ENCODE peak calls at places on chromosomes 3 and 15, in nine cellular contexts. L, S, F, O, E, K, Y, U and T are unnamed samples.

GRCh38 chr15:63037996-63038720 is 4.4 kb upstream of the TPM1 start:
- DNase-seq in Y (no peak), E (no peak), K (no peak), F (peak; percentile 97), O (no peak), U (no peak), L (no peak), S (no peak), T (no peak)

GRCh38 chr3:194548346-194549321 is 61.8 kb upstream of the ATP13A3 start:
- DNase-seq in O (no peak), S (no peak), K (no peak), U (no peak), Y (no peak), E (no peak), L (peak; percentile 16), F (no peak), T (no peak)

GRCh38 chr3:111864821-111865656 is 6.0 kb downstream of the PHLDB2 start:
- DNase-seq in F (peak; percentile 38), L (no peak), Y (peak; percentile 23), U (no peak), O (no peak), E (no peak), K (no peak), S (no peak), T (no peak)

GRCh38 chr15:35932541-35932940 is 386.6 kb upstream of the DPH6 start:
- DNase-seq in K (no peak), O (no peak), U (no peak), E (no peak), L (no peak), S (no peak), Y (no peak), F (no peak), T (no peak)

GRCh38 chr15:57472861-57473260 is 96.6 kb downstream of the CGNL1 start:
- DNase-seq in O (no peak), K (no peak), S (no peak), F (no peak), L (no peak), Y (no peak), U (no peak), E (no peak), T (no peak)

GRCh38 chr3:140529096-140529495 is 148.8 kb upstream of the TRIM42 start:
- DNase-seq in F (peak; percentile 96), Y (no peak), O (no peak), K (no peak), U (no peak), S (no peak), L (no peak), E (no peak), T (no peak)

GRCh38 chr3:72721696-72722381 is 126.4 kb downstream of the SHQ1 start:
- DNase-seq in S (no peak), U (no peak), K (no peak), O (no peak), Y (no peak), E (no peak), L (no peak), F (no peak), T (no peak)

GRCh38 chr15:83190450-83190849 is 17.2 kb downstream of the HDGFL3 start:
- DNase-seq in U (no peak), O (no peak), K (no peak), S (no peak), L (no peak), E (no peak), F (no peak), Y (no peak), T (no peak)

GRCh38 chr15:68429691-68430470 is 2.1 kb downstream of the ITGA11 start:
- DNase-seq in K (no peak), E (no peak), F (no peak), L (no peak), S (no peak), U (no peak), Y (no peak), O (no peak), T (no peak)

GRCh38 chr3:170699158-170700053 is 113.5 kb upstream of the SLC7A14 start:
- DNase-seq in E (no peak), Y (peak; percentile 7), U (no peak), O (no peak), F (no peak), S (no peak), K (no peak), L (no peak), T (no peak)

GRCh38 chr15:92709064-92709463 is 53.5 kb upstream of the FAM174B start:
- DNase-seq in O (no peak), Y (no peak), E (no peak), F (no peak), K (no peak), U (no peak), L (no peak), S (no peak), T (no peak)

GRCh38 chr3:63467392-63467791 is 185.1 kb upstream of the SNTN start:
- DNase-seq in O (no peak), F (no peak), L (no peak), E (no peak), S (no peak), K (no peak), U (no peak), Y (no peak), T (no peak)

GRCh38 chr15:63572749-63573464 is 24.3 kb upstream of the FBXL22 start:
- DNase-seq in S (no peak), F (no peak), O (no peak), L (no peak), E (no peak), U (no peak), K (no peak), Y (no peak), T (no peak)

GRCh38 chr3:51282931-51283330 is 102.2 kb upstream of the MANF start:
- DNase-seq in L (no peak), U (no peak), O (no peak), E (no peak), S (no peak), Y (no peak), K (no peak), F (peak; percentile 81), T (no peak)

GRCh38 chr15:86653344-86654192 is 573.9 kb downstream of the AGBL1 start:
- DNase-seq in F (no peak), S (no peak), L (no peak), O (no peak), Y (no peak), K (no peak), E (no peak), U (no peak), T (no peak)

DNA sequence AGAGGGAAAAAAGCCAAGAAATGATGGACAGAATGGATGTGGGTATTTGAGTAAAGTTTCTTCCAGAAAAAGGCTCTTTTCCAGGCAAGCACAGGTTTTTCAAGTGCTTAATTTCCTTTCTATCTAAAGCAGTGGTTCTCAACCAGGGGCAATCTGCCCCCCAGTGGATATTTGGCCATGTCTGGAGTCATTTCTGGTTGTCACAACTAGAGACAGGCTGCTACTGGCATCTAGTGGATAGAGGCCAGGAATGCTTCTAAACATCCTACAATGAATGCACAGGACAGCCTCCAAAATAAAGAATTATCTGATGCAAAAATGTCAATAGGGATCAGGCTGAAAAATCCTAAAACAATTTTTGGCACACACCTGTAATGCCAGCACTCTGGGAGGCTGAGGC is 23.9 kb downstream of the SEC22C start:
- DNase-seq in U (no peak), O (no peak), E (peak; percentile 34), F (no peak), K (no peak), S (no peak), Y (no peak), L (no peak), T (no peak)
- TF ChIP-seq CTCF in U (no peak), O (no peak), E (peak; percentile 70), F (no peak), K (no peak), S (no peak), Y (no peak), L (no peak), T (no peak)

DNA sequence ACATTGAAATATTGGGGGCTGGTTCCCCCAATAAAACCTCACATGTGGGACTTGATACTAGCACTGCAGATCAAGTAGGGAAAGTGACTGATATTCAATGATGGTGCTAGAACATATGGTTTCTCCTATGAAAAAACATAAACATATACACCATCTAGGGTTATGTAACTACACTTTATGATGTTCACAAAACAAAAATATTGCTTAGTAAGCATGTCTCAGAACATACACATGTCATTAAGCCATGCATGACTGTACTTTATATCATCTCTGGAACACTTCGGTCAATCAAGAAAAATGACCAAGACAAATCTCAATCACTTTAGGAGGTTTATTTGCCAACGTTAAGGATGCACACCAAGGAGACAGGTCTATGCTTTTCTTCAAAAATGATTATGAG is 57.4 kb downstream of the ZNF717 start:
- DNase-seq in K (no peak), Y (no peak), L (no peak), E (no peak), S (no peak), F (no peak), O (no peak), U (no peak), T (no peak)
- TF ChIP-seq CTCF in K (no peak), Y (no peak), L (no peak), E (no peak), S (no peak), F (no peak), O (no peak), U (no peak), T (no peak)

DNA sequence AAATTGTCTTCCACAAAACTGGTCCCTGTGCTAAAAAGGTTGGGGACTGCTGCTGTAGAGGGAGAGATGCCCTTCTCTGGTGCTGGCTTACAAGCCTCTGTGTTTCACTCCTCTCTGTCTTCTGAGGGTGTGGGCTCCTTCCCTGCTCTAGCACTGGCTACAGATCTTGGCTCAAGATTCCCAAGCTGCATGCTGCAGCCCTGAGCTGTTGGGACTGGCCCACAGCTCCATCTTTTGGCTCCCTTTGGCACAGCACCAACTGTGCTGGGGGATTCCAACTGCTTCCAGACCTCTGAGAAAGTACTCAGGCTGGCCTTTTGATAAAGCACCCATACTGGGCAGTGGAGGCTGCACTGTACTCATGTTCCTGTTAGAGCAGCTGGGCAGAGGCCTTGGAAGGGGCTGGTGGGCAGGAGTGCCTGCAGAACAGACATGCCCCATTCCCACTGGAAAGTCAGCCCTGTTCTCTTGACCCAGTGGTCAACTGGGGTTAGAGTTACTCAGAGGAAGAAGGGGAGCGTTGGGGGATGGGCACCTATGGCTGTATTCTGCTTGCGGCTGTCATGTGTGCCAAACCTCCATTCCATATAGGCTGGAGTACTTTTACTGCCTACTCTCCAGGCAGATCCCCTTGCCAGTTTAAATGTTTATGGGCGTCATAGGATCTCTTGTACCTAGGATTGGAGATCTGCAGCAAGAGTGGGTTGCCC is 55.7 kb downstream of the GALK2 start:
- DNase-seq in S (no peak), K (no peak), Y (no peak), F (peak; percentile 12), L (no peak), O (no peak), E (no peak), U (no peak), T (no peak)
- TF ChIP-seq CTCF in S (no peak), K (no peak), Y (no peak), F (no peak), L (no peak), O (no peak), E (peak; percentile 28), U (no peak), T (no peak)

DNA sequence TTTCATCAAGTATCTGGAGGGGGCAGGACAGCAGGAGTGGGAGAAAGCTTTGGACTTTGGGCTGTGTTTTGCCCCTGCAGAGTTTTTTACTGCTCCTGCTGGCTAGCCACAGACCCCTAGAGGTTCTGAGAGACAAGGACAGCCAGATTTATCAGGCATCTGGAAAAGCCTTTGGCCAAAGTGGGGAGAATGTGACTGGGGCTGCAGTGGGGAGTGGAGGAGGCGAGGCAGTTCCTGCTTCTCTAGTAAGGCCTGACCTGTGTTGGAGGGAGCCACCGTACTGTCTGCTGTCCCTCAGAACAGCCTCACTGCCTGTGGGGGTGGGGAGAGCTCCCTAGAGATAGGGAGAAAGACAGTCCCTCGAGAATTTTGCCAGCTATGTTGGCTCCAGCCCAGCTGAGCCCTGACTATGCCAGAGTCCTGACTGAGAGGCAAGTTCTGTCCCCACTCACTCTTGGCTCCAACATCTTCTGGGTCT is 2.2 kb downstream of the ALPK3 start:
- DNase-seq in O (no peak), L (no peak), K (no peak), F (no peak), U (peak; percentile 82), S (no peak), Y (no peak), E (no peak), T (no peak)
- TF ChIP-seq CTCF in O (no peak), L (no peak), K (peak; percentile 15), F (no peak), U (no peak), S (no peak), Y (no peak), E (no peak), T (no peak)